ENCODE peak calls at places on chromosomes 1 and 21, in four cellular contexts. One of them, this sample, is unnamed.

GRCh38 chr1:1680912-1681273 is 11.7 kb downstream of the SLC35E2B start:
- DNase-seq in stimulated activated CD4-positive, alpha-beta T cell treated with anti-CD3 and anti-CD28 coated beads, Interleukin-1b, Interleukin-23, amount 100 ng/mL, for 24 hours: no peak
- DNase-seq in pancreas: no peak
- DNase-seq in NCI-H510A: no peak
- DNase-seq in this sample: no peak

GRCh38 chr1:23108918-23109533 is 59.6 kb downstream of the LUZP1 start:
- DNase-seq in stimulated activated CD4-positive, alpha-beta T cell treated with anti-CD3 and anti-CD28 coated beads, Interleukin-1b, Interleukin-23, amount 100 ng/mL, for 24 hours: no peak
- DNase-seq in pancreas: no peak
- DNase-seq in NCI-H510A: no peak
- DNase-seq in this sample: no peak

GRCh38 chr1:65993047-65993363 is 200.3 kb downstream of the PDE4B start:
- DNase-seq in stimulated activated CD4-positive, alpha-beta T cell treated with anti-CD3 and anti-CD28 coated beads, Interleukin-1b, Interleukin-23, amount 100 ng/mL, for 24 hours: no peak
- DNase-seq in pancreas: no peak
- DNase-seq in NCI-H510A: no peak
- DNase-seq in this sample: no peak

GRCh38 chr1:183515002-183515689 is 42.8 kb downstream of the SMG7 start:
- DNase-seq in pancreas: no peak
- DNase-seq in stimulated activated CD4-positive, alpha-beta T cell treated with anti-CD3 and anti-CD28 coated beads, Interleukin-1b, Interleukin-23, amount 100 ng/mL, for 24 hours: no peak
- DNase-seq in NCI-H510A: no peak
- DNase-seq in this sample: no peak

GRCh38 chr1:234924450-234925355 is 203.9 kb downstream of the TOMM20 start:
- DNase-seq in pancreas: no peak
- DNase-seq in NCI-H510A: no peak
- DNase-seq in stimulated activated CD4-positive, alpha-beta T cell treated with anti-CD3 and anti-CD28 coated beads, Interleukin-1b, Interleukin-23, amount 100 ng/mL, for 24 hours: no peak
- DNase-seq in this sample: no peak

GRCh38 chr1:225445644-225446297 is 17.9 kb upstream of the LBR start:
- DNase-seq in NCI-H510A: peak
- DNase-seq in pancreas: no peak
- DNase-seq in stimulated activated CD4-positive, alpha-beta T cell treated with anti-CD3 and anti-CD28 coated beads, Interleukin-1b, Interleukin-23, amount 100 ng/mL, for 24 hours: no peak
- DNase-seq in this sample: no peak

GRCh38 chr1:220878223-220879081 is 791 bp upstream of the HLX start:
- DNase-seq in pancreas: no peak
- DNase-seq in NCI-H510A: no peak
- DNase-seq in stimulated activated CD4-positive, alpha-beta T cell treated with anti-CD3 and anti-CD28 coated beads, Interleukin-1b, Interleukin-23, amount 100 ng/mL, for 24 hours: no peak
- DNase-seq in this sample: peak

GRCh38 chr1:183024352-183025337 is 1.4 kb downstream of the LAMC1 start:
- DNase-seq in stimulated activated CD4-positive, alpha-beta T cell treated with anti-CD3 and anti-CD28 coated beads, Interleukin-1b, Interleukin-23, amount 100 ng/mL, for 24 hours: no peak
- DNase-seq in NCI-H510A: no peak
- DNase-seq in pancreas: no peak
- DNase-seq in this sample: no peak

GRCh38 chr1:62438163-62438562 is 1.3 kb downstream of the USP1 start:
- DNase-seq in stimulated activated CD4-positive, alpha-beta T cell treated with anti-CD3 and anti-CD28 coated beads, Interleukin-1b, Interleukin-23, amount 100 ng/mL, for 24 hours: no peak
- DNase-seq in NCI-H510A: no peak
- DNase-seq in pancreas: no peak
- DNase-seq in this sample: no peak

GRCh38 chr1:181033799-181034391 is at the start of gene MR1:
- DNase-seq in stimulated activated CD4-positive, alpha-beta T cell treated with anti-CD3 and anti-CD28 coated beads, Interleukin-1b, Interleukin-23, amount 100 ng/mL, for 24 hours: no peak
- DNase-seq in NCI-H510A: no peak
- DNase-seq in pancreas: no peak
- DNase-seq in this sample: no peak

GRCh38 chr1:182279724-182280506 is 111.7 kb downstream of the GLUL start:
- DNase-seq in NCI-H510A: peak
- DNase-seq in pancreas: no peak
- DNase-seq in stimulated activated CD4-positive, alpha-beta T cell treated with anti-CD3 and anti-CD28 coated beads, Interleukin-1b, Interleukin-23, amount 100 ng/mL, for 24 hours: no peak
- DNase-seq in this sample: no peak

GRCh38 chr1:16067127-16067768 is 6.2 kb downstream of the FAM131C start:
- DNase-seq in stimulated activated CD4-positive, alpha-beta T cell treated with anti-CD3 and anti-CD28 coated beads, Interleukin-1b, Interleukin-23, amount 100 ng/mL, for 24 hours: no peak
- DNase-seq in pancreas: peak
- DNase-seq in NCI-H510A: peak
- DNase-seq in this sample: no peak

GRCh38 chr1:240107058-240107684 is 15.5 kb downstream of the FMN2 start:
- DNase-seq in stimulated activated CD4-positive, alpha-beta T cell treated with anti-CD3 and anti-CD28 coated beads, Interleukin-1b, Interleukin-23, amount 100 ng/mL, for 24 hours: no peak
- DNase-seq in pancreas: no peak
- DNase-seq in NCI-H510A: no peak
- DNase-seq in this sample: no peak

GRCh38 chr1:151620286-151620685 is 8.4 kb downstream of the SNX27 start:
- DNase-seq in pancreas: no peak
- DNase-seq in NCI-H510A: no peak
- DNase-seq in stimulated activated CD4-positive, alpha-beta T cell treated with anti-CD3 and anti-CD28 coated beads, Interleukin-1b, Interleukin-23, amount 100 ng/mL, for 24 hours: no peak
- DNase-seq in this sample: no peak

GRCh38 chr1:208951908-208952307 is 631.6 kb upstream of the CAMK1G start:
- DNase-seq in NCI-H510A: peak
- DNase-seq in stimulated activated CD4-positive, alpha-beta T cell treated with anti-CD3 and anti-CD28 coated beads, Interleukin-1b, Interleukin-23, amount 100 ng/mL, for 24 hours: no peak
- DNase-seq in pancreas: no peak
- DNase-seq in this sample: peak

GRCh38 chr21:16891821-16892220 is 621.0 kb upstream of the CXADR start:
- DNase-seq in stimulated activated CD4-positive, alpha-beta T cell treated with anti-CD3 and anti-CD28 coated beads, Interleukin-1b, Interleukin-23, amount 100 ng/mL, for 24 hours: no peak
- DNase-seq in NCI-H510A: no peak
- DNase-seq in pancreas: no peak
- DNase-seq in this sample: no peak

GRCh38 chr1:54080598-54081049 is 27.2 kb downstream of the TCEANC2 start:
- DNase-seq in stimulated activated CD4-positive, alpha-beta T cell treated with anti-CD3 and anti-CD28 coated beads, Interleukin-1b, Interleukin-23, amount 100 ng/mL, for 24 hours: no peak
- DNase-seq in NCI-H510A: no peak
- DNase-seq in pancreas: no peak
- DNase-seq in this sample: no peak